ENCODE peak calls at places on chromosomes 5 and 9, in four cellular contexts. J is SK-N-DZ, O is iPS DF 19.7, Y is neural crest cell. C is an unnamed sample.

GRCh38 chr5:551406-551805 is 27.2 kb upstream of the SLC9A3 start:
- DNase-seq in Y (no peak), J (no peak), O (no peak), C (no peak)

GRCh38 chr9:121125590-121125989 is 50.8 kb downstream of the CNTRL start:
- DNase-seq in J (no peak), Y (no peak), O (no peak), C (no peak)

GRCh38 chr5:128579669-128580068 is 41.6 kb upstream of the FBN2 start:
- DNase-seq in J (no peak), Y (no peak), O (no peak), C (no peak)

GRCh38 chr9:95381243-95381642 is 63.7 kb upstream of the FANCC start:
- DNase-seq in Y (no peak), J (no peak), O (no peak), C (no peak)

GRCh38 chr9:33731142-33731541 is 64.2 kb upstream of the PRSS3 start:
- DNase-seq in Y (no peak), J (no peak), O (no peak), C (no peak)

GRCh38 chr5:140403613-140404012 is 2.0 kb downstream of the ANKHD1 start:
- DNase-seq in O (no peak), Y (no peak), J (no peak), C (no peak)

GRCh38 chr9:87517732-87518131 is 20.1 kb downstream of the DAPK1 start:
- DNase-seq in O (no peak), J (no peak), Y (no peak), C (no peak)

GRCh38 chr5:77033338-77033737 is 3.1 kb downstream of the AGGF1 start:
- DNase-seq in O (no peak), Y (no peak), J (no peak), C (no peak)

GRCh38 chr9:33202552-33203300 is 35.6 kb upstream of the B4GALT1 start:
- DNase-seq in O (no peak), J (no peak), Y (no peak), C (no peak)